ENCODE peak calls at places on chromosome 19, in nine cellular contexts. F, M, Z, N, H, J, A, U and T are unnamed samples.

GRCh38 chr19:13018037-13018914 is 23.0 kb downstream of the NFIX start:
- DNase-seq in A (no peak), N (peak; percentile 55), Z (no peak), F (no peak), H (peak; percentile 75), J (peak; percentile 58), M (no peak), U (no peak), T (no peak)

GRCh38 chr19:31146546-31147183 is 202.6 kb downstream of the TSHZ3 start:
- DNase-seq in N (no peak), U (no peak), J (no peak), M (no peak), A (no peak), F (no peak), Z (no peak), H (no peak), T (no peak)

GRCh38 chr19:49224856-49225255 is 67.3 kb downstream of the TRPM4 start:
- DNase-seq in F (peak; percentile 43), U (peak; percentile 44), A (peak; percentile 78), N (peak; percentile 87), Z (no peak), J (peak; percentile 88), H (peak; percentile 49), M (no peak), T (no peak)

GRCh38 chr19:49400034-49400433 is 12.0 kb downstream of the KASH5 start:
- DNase-seq in M (no peak), N (no peak), J (no peak), Z (no peak), U (no peak), F (no peak), A (no peak), H (no peak), T (no peak)

GRCh38 chr19:51691122-51692064 is 1.7 kb upstream of the SPACA6 start:
- DNase-seq in J (no peak), H (peak; percentile 54), N (no peak), U (no peak), M (no peak), A (no peak), F (no peak), Z (peak; percentile 7), T (no peak)

GRCh38 chr19:4707956-4708650 is 15.5 kb downstream of the DPP9 start:
- DNase-seq in J (no peak), H (peak; percentile 68), Z (no peak), A (no peak), N (no peak), M (no peak), F (no peak), U (no peak), T (no peak)

GRCh38 chr19:10018219-10018618 is 4.9 kb downstream of the RDH8 start:
- DNase-seq in N (no peak), A (no peak), H (no peak), F (no peak), J (peak; percentile 60), M (no peak), U (no peak), Z (no peak), T (no peak)

GRCh38 chr19:13633109-13633508 is 126.8 kb upstream of the CACNA1A start:
- DNase-seq in N (peak; percentile 49), H (peak; percentile 71), A (no peak), J (peak; percentile 58), F (peak; percentile 84), Z (no peak), U (peak; percentile 100), M (no peak), T (no peak)

GRCh38 chr19:45164577-45165335 is 4.0 kb upstream of the NKPD1 start:
- DNase-seq in N (peak; percentile 96), J (no peak), F (peak; percentile 75), A (peak; percentile 69), H (peak; percentile 45), M (no peak), U (no peak), Z (peak; percentile 88), T (peak; percentile 28)

GRCh38 chr19:49672131-49672919 is 4.7 kb upstream of the PRMT1 start:
- DNase-seq in Z (peak; percentile 91), H (peak; percentile 63), U (peak; percentile 82), A (peak; percentile 95), F (peak; percentile 77), M (peak; percentile 36), N (peak; percentile 94), J (peak; percentile 82), T (peak; percentile 57)

GRCh38 chr19:12800873-12801465 is 631 bp downstream of the PRDX2 start:
- DNase-seq in Z (no peak), F (no peak), M (no peak), J (peak; percentile 22), N (peak; percentile 45), A (no peak), U (peak; percentile 65), H (no peak), T (no peak)

GRCh38 chr19:54024660-54025059 is 33.2 kb downstream of the CACNG6 start:
- DNase-seq in H (no peak), Z (no peak), M (no peak), F (no peak), A (no peak), J (peak; percentile 90), N (no peak), U (no peak), T (no peak)

GRCh38 chr19:34881982-34882381 is 44.7 kb upstream of the ZNF30 start:
- DNase-seq in U (no peak), N (no peak), F (no peak), J (peak; percentile 55), A (no peak), Z (no peak), M (no peak), H (no peak), T (no peak)

GRCh38 chr19:9144920-9145319 is 4.7 kb downstream of the ZNF317 start:
- DNase-seq in J (no peak), H (no peak), A (no peak), Z (no peak), U (no peak), N (no peak), F (no peak), M (no peak), T (no peak)

GRCh38 chr19:577439-578392 is 5.3 kb downstream of the BSG start:
- DNase-seq in M (no peak), J (no peak), F (no peak), H (no peak), N (no peak), U (no peak), Z (no peak), A (no peak), T (no peak)

GRCh38 chr19:48968813-48969218 is 3.7 kb downstream of the FTL start:
- DNase-seq in F (no peak), Z (no peak), U (no peak), M (no peak), A (no peak), H (no peak), J (no peak), N (no peak), T (no peak)